ENCODE peak calls at places on chromosomes 11 and 22, in four cellular contexts. One of them, this sample, is unnamed.

GRCh38 chr11:65814960-65815565 is 18.7 kb upstream of the SNX32 start:
- DNase-seq in IMR-90: no peak
- DNase-seq in stomach: no peak
- DNase-seq in ovary: no peak
- DNase-seq in this sample: no peak

GRCh38 chr11:33248416-33248957 is 8.7 kb upstream of the HIPK3 start:
- DNase-seq in IMR-90: peak; percentile 77
- DNase-seq in stomach: no peak
- DNase-seq in ovary: no peak
- DNase-seq in this sample: no peak

GRCh38 chr11:28566643-28567042 is 458.5 kb downstream of the METTL15 start:
- DNase-seq in IMR-90: peak; percentile 100
- DNase-seq in stomach: peak; percentile 56
- DNase-seq in ovary: peak; percentile 82
- DNase-seq in this sample: peak; percentile 82

GRCh38 chr22:25903294-25903693 is 161.3 kb downstream of the MYO18B start:
- DNase-seq in IMR-90: no peak
- DNase-seq in stomach: no peak
- DNase-seq in ovary: no peak
- DNase-seq in this sample: no peak

GRCh38 chr22:49251371-49251770 is 576.3 kb downstream of the BRD1 start:
- DNase-seq in IMR-90: no peak
- DNase-seq in stomach: peak; percentile 3
- DNase-seq in ovary: peak; percentile 7
- DNase-seq in this sample: no peak

GRCh38 chr22:21448627-21449416 is 18.4 kb upstream of the TMEM191C start:
- DNase-seq in IMR-90: no peak
- DNase-seq in stomach: peak; percentile 22
- DNase-seq in ovary: peak; percentile 19
- DNase-seq in this sample: peak; percentile 13

GRCh38 chr22:44368611-44369010 is 55.9 kb upstream of the SHISAL1 start:
- DNase-seq in IMR-90: no peak
- DNase-seq in stomach: no peak
- DNase-seq in ovary: peak; percentile 26
- DNase-seq in this sample: no peak

GRCh38 chr22:44569516-44569915 is 71.5 kb upstream of the RTL6 start:
- DNase-seq in IMR-90: no peak
- DNase-seq in stomach: no peak
- DNase-seq in ovary: no peak
- DNase-seq in this sample: no peak

GRCh38 chr11:104442320-104442719 is 278.4 kb upstream of the PDGFD start:
- DNase-seq in IMR-90: no peak
- DNase-seq in stomach: no peak
- DNase-seq in ovary: no peak
- DNase-seq in this sample: no peak

GRCh38 chr11:10597877-10598341 is 29.4 kb upstream of the LYVE1 start:
- DNase-seq in IMR-90: peak; percentile 41
- DNase-seq in stomach: no peak
- DNase-seq in ovary: no peak
- DNase-seq in this sample: no peak

GRCh38 chr11:45654741-45655283 is 10.6 kb downstream of the CHST1 start:
- DNase-seq in IMR-90: no peak
- DNase-seq in stomach: no peak
- DNase-seq in ovary: no peak
- DNase-seq in this sample: no peak

GRCh38 chr11:37946155-37946766 is 1348.2 kb upstream of the RAG2 start:
- DNase-seq in IMR-90: peak; percentile 27
- DNase-seq in stomach: peak; percentile 29
- DNase-seq in ovary: no peak
- DNase-seq in this sample: peak; percentile 38

DNA sequence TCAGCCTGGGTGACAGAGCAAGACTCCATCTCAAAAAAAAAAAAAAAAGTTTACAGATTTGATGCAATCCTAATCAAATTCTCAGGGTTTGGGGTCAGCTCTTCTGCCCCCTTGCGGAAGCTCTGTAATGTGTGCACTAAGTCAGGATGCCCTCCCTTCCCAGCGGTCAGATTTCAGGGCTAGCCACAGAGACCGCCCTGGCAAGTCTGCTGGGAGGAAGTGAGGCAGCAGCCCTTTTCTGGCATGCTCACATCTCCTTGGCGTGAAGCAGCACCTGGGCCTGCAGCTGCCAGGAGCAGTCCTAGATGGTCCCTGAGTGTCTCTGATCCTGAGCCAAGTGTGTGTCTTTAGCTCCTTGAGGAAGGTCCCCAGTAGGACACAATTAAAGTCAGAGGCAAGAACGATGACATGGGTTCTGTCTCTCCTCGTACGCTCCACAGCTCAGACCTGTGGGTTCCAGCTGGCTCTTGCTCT is 10.9 kb upstream of the APOBEC3C start:
- DNase-seq in IMR-90: peak; percentile 86
- DNase-seq in stomach: peak; percentile 81
- DNase-seq in ovary: peak; percentile 78
- DNase-seq in this sample: peak; percentile 84
- H3K27ac ChIP-seq in IMR-90: peak overlapping the region; percentile 4
- H3K27ac ChIP-seq in stomach: peak overlapping the region; percentile 22
- H3K27ac ChIP-seq in ovary: no peak overlapping the region
- H3K27ac ChIP-seq in this sample: no peak overlapping the region

DNA sequence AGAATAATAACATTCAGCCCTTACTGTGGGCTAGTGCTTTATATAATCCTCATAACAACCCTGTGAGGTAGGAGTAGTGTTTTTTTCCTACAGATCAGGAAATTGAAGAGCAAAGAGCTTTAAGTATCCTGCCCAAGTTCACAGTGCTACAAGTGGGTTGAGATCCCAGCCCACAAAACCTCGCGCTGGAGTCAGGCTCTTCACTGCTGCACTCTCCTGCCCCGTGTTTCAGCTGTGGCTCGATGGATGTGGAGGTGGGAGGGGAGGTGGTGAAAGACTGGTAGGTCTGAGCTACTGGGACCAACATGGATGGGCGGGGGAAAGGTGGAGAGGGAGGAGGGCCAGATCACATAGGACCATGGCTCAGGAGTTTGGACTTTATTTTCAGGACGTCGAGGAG is 6.1 kb downstream of the ZNF408 start:
- DNase-seq in IMR-90: no peak
- DNase-seq in stomach: no peak
- DNase-seq in ovary: no peak
- DNase-seq in this sample: no peak
- TF ChIP-seq POLR2A in IMR-90: no peak
- TF ChIP-seq POLR2A in stomach: no peak
- TF ChIP-seq POLR2A in ovary: no peak
- TF ChIP-seq POLR2A in this sample: no peak

GRCh38 chr11:128582496-128583366 is 4.6 kb downstream of the ETS1 start:
- DNase-seq in IMR-90: peak; percentile 98
- DNase-seq in stomach: no peak
- DNase-seq in ovary: peak; percentile 58
- DNase-seq in this sample: no peak

GRCh38 chr11:128579790-128580504 is 7.4 kb downstream of the ETS1 start:
- DNase-seq in IMR-90: peak; percentile 79
- DNase-seq in stomach: no peak
- DNase-seq in ovary: no peak
- DNase-seq in this sample: no peak

GRCh38 chr11:128580612-128581011 is 6.7 kb downstream of the ETS1 start:
- DNase-seq in IMR-90: no peak
- DNase-seq in stomach: no peak
- DNase-seq in ovary: no peak
- DNase-seq in this sample: no peak

GRCh38 chr11:128584253-128584652 is 3.1 kb downstream of the ETS1 start:
- DNase-seq in IMR-90: no peak
- DNase-seq in stomach: no peak
- DNase-seq in ovary: no peak
- DNase-seq in this sample: no peak

GRCh38 chr11:128581908-128582307 is 5.5 kb downstream of the ETS1 start:
- DNase-seq in IMR-90: no peak
- DNase-seq in stomach: no peak
- DNase-seq in ovary: no peak
- DNase-seq in this sample: no peak
- H3K27ac ChIP-seq in IMR-90: no peak overlapping the region
- H3K27ac ChIP-seq in stomach: peak overlapping the region; percentile 23
- H3K27ac ChIP-seq in ovary: no peak overlapping the region
- H3K27ac ChIP-seq in this sample: no peak overlapping the region

GRCh38 chr22:37240240-37240940 is 3.7 kb downstream of the RAC2 start:
- DNase-seq in IMR-90: no peak
- DNase-seq in stomach: no peak
- DNase-seq in ovary: no peak
- DNase-seq in this sample: no peak

GRCh38 chr22:37240941-37241320 is 3.1 kb downstream of the RAC2 start:
- DNase-seq in IMR-90: no peak
- DNase-seq in stomach: no peak
- DNase-seq in ovary: no peak
- DNase-seq in this sample: no peak

GRCh38 chr22:37237371-37238268 is 6.4 kb downstream of the RAC2 start:
- DNase-seq in IMR-90: peak; percentile 41
- DNase-seq in stomach: no peak
- DNase-seq in ovary: no peak
- DNase-seq in this sample: no peak

GRCh38 chr22:37241351-37242142 is 2.5 kb downstream of the RAC2 start:
- DNase-seq in IMR-90: no peak
- DNase-seq in stomach: peak; percentile 45
- DNase-seq in ovary: no peak
- DNase-seq in this sample: no peak

GRCh38 chr22:37239336-37240239 is 4.5 kb downstream of the RAC2 start:
- DNase-seq in IMR-90: no peak
- DNase-seq in stomach: no peak
- DNase-seq in ovary: no peak
- DNase-seq in this sample: no peak
- TF ChIP-seq POLR2A in IMR-90: no peak
- TF ChIP-seq POLR2A in stomach: no peak
- TF ChIP-seq POLR2A in ovary: no peak
- TF ChIP-seq POLR2A in this sample: no peak

GRCh38 chr11:69496631-69497220 is 15.3 kb downstream of the LINC01488 start:
- DNase-seq in IMR-90: peak; percentile 70
- DNase-seq in stomach: no peak
- DNase-seq in ovary: no peak
- DNase-seq in this sample: no peak
- H3K27ac ChIP-seq in IMR-90: peak overlapping the region; percentile 97
- H3K27ac ChIP-seq in stomach: peak overlapping the region; percentile 42
- H3K27ac ChIP-seq in ovary: no peak overlapping the region
- H3K27ac ChIP-seq in this sample: no peak overlapping the region

GRCh38 chr22:31619611-31620300 is 42.3 kb downstream of the PISD start:
- DNase-seq in IMR-90: no peak
- DNase-seq in stomach: no peak
- DNase-seq in ovary: no peak
- DNase-seq in this sample: no peak
- TF ChIP-seq POLR2A in IMR-90: no peak
- TF ChIP-seq POLR2A in stomach: no peak
- TF ChIP-seq POLR2A in ovary: no peak
- TF ChIP-seq POLR2A in this sample: no peak

GRCh38 chr11:8766043-8766992 is 83.7 kb downstream of the RPL27A start:
- DNase-seq in IMR-90: peak; percentile 52
- DNase-seq in stomach: peak; percentile 24
- DNase-seq in ovary: no peak
- DNase-seq in this sample: no peak
- H3K27ac ChIP-seq in IMR-90: peak overlapping the region; percentile 58
- H3K27ac ChIP-seq in stomach: peak overlapping the region; percentile 76
- H3K27ac ChIP-seq in ovary: no peak overlapping the region
- H3K27ac ChIP-seq in this sample: peak overlapping the region; percentile 85

GRCh38 chr22:36386900-36387663 is 685 bp downstream of the MYH9 start:
- DNase-seq in IMR-90: no peak
- DNase-seq in stomach: peak; percentile 81
- DNase-seq in ovary: peak; percentile 71
- DNase-seq in this sample: peak; percentile 36
- TF ChIP-seq POLR2A in IMR-90: no peak
- TF ChIP-seq POLR2A in stomach: no peak
- TF ChIP-seq POLR2A in ovary: no peak
- TF ChIP-seq POLR2A in this sample: no peak

GRCh38 chr11:134049303-134049702 is 19.6 kb upstream of the JAM3 start:
- DNase-seq in IMR-90: no peak
- DNase-seq in stomach: peak; percentile 14
- DNase-seq in ovary: no peak
- DNase-seq in this sample: peak; percentile 45

GRCh38 chr11:134045799-134046635 is 22.9 kb upstream of the JAM3 start:
- DNase-seq in IMR-90: no peak
- DNase-seq in stomach: no peak
- DNase-seq in ovary: no peak
- DNase-seq in this sample: peak; percentile 49

GRCh38 chr11:134046681-134047449 is 22.0 kb upstream of the JAM3 start:
- DNase-seq in IMR-90: no peak
- DNase-seq in stomach: no peak
- DNase-seq in ovary: no peak
- DNase-seq in this sample: no peak

GRCh38 chr11:134047586-134047999 is 21.3 kb upstream of the JAM3 start:
- DNase-seq in IMR-90: peak; percentile 90
- DNase-seq in stomach: no peak
- DNase-seq in ovary: peak; percentile 93
- DNase-seq in this sample: peak; percentile 67

DNA sequence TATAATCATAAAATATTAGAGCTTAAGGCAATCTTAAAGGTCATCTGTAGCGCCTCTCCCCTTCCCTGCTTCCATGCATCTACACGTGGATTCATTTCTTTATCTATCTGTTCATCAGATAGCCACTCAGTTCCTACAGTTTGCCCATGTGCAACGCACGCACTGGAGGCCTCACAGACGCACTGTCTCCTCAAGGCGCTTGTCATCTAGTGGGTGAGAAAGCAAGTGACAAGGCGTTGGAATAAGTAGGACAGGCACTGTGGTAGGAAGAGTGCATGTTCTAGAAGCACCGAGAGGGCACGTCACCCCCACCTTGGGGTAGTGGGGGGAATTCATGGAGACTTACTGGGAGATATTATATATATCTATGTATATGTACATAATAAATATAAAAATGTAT is 20.8 kb upstream of the JAM3 start:
- DNase-seq in IMR-90: no peak
- DNase-seq in stomach: no peak
- DNase-seq in ovary: no peak
- DNase-seq in this sample: no peak
- H3K27ac ChIP-seq in IMR-90: no peak overlapping the region
- H3K27ac ChIP-seq in stomach: no peak overlapping the region
- H3K27ac ChIP-seq in ovary: no peak overlapping the region
- H3K27ac ChIP-seq in this sample: peak overlapping the region; percentile 32

DNA sequence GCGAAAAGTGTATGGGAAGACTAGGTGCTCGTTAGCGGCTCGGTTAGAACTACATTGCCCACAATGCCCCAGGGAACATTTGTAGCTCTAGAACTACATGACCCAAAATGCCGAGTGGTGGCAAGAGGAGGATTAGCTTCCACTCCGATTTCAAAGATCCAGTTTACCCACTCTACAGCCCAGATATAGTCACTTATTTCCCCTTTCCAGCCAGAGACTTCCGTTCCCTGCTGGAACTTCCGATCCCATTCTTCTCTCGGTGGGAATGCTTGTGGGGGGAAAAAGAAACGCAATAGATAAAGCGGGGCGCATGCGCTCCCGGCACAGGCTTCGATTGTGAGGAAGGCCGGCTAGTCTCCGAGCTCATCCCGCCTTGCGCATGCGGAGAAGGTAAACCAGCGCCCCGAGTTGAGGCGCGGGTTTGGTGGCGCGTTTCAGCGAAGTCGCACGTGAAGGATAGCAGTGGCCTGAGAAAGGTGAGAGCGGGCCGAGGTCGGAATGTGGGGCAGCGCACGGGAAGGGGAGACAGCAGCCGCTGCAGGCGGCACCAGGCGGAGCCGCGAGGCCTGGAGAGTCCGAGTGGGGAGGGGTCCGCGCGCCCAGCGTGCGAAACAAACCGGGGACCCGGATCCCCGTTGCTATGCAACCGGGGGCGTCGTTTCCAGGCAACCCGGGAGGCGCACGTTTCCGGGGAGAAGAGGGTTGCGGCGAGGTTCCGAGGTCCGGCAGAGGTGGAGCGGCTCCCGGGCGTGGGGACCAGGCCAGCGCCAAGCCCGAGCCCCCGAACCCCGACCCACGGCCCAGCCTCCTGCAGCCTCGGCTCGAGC is at the start of gene TMEM109:
- DNase-seq in IMR-90: peak; percentile 86
- DNase-seq in stomach: peak; percentile 90
- DNase-seq in ovary: peak; percentile 91
- DNase-seq in this sample: peak; percentile 94
- TF ChIP-seq POLR2A in IMR-90: peak; percentile 21
- TF ChIP-seq POLR2A in stomach: no peak
- TF ChIP-seq POLR2A in ovary: peak; percentile 52
- TF ChIP-seq POLR2A in this sample: peak; percentile 47